ENCODE peak calls at places on chromosomes 11 and 22, in four cellular contexts. One of them, this sample, is unnamed.
A peak's percentile ranks its signal among the peaks of the same experiment; 100 is the strongest.

GRCh38 chr11:68857037-68857586 is 15.4 kb upstream of the CPT1A start:
- DNase-seq in type B pancreatic cell: no peak
- DNase-seq in AG04450: no peak
- DNase-seq in Caco-2: no peak
- DNase-seq in this sample: no peak

GRCh38 chr11:13959001-13959400 is 3.5 kb upstream of the SPON1 start:
- DNase-seq in type B pancreatic cell: no peak
- DNase-seq in AG04450: no peak
- DNase-seq in Caco-2: no peak
- DNase-seq in this sample: no peak

GRCh38 chr11:127873478-127873877 is 713.9 kb downstream of the ETS1 start:
- DNase-seq in type B pancreatic cell: no peak
- DNase-seq in AG04450: no peak
- DNase-seq in Caco-2: no peak
- DNase-seq in this sample: no peak

GRCh38 chr11:122808494-122808893 is 29.8 kb upstream of the CRTAM start:
- DNase-seq in type B pancreatic cell: no peak
- DNase-seq in AG04450: no peak
- DNase-seq in Caco-2: no peak
- DNase-seq in this sample: no peak

GRCh38 chr11:22331771-22332170 is 6.4 kb upstream of the SLC17A6 start:
- DNase-seq in type B pancreatic cell: no peak
- DNase-seq in AG04450: no peak
- DNase-seq in Caco-2: no peak
- DNase-seq in this sample: no peak

GRCh38 chr22:49964493-49965290 is 4.1 kb downstream of the PIM3 start:
- DNase-seq in type B pancreatic cell: no peak
- DNase-seq in AG04450: no peak
- DNase-seq in Caco-2: no peak
- DNase-seq in this sample: peak; percentile 50

GRCh38 chr11:97702948-97703347 is 1313.1 kb downstream of the JRKL start:
- DNase-seq in type B pancreatic cell: no peak
- DNase-seq in AG04450: no peak
- DNase-seq in Caco-2: no peak
- DNase-seq in this sample: no peak

GRCh38 chr11:112024778-112025678 is at the start of gene DLAT:
- DNase-seq in type B pancreatic cell: peak; percentile 86
- DNase-seq in AG04450: peak; percentile 18
- DNase-seq in Caco-2: peak; percentile 99
- DNase-seq in this sample: peak; percentile 93

GRCh38 chr11:8290122-8290810 is 26.6 kb upstream of the LMO1 start:
- DNase-seq in type B pancreatic cell: no peak
- DNase-seq in AG04450: no peak
- DNase-seq in Caco-2: no peak
- DNase-seq in this sample: no peak

GRCh38 chr11:17298302-17298701 is 21.8 kb downstream of the NUCB2 start:
- DNase-seq in type B pancreatic cell: no peak
- DNase-seq in AG04450: no peak
- DNase-seq in Caco-2: no peak
- DNase-seq in this sample: no peak

GRCh38 chr11:102085864-102086551 is 24.2 kb upstream of the YAP1 start:
- DNase-seq in type B pancreatic cell: no peak
- DNase-seq in AG04450: no peak
- DNase-seq in Caco-2: peak; percentile 19
- DNase-seq in this sample: no peak

GRCh38 chr11:9158898-9159391 is 67.5 kb upstream of the SCUBE2 start:
- DNase-seq in type B pancreatic cell: no peak
- DNase-seq in AG04450: no peak
- DNase-seq in Caco-2: no peak
- DNase-seq in this sample: no peak

GRCh38 chr11:121595717-121596156 is 143.0 kb upstream of the SORL1-AS1 start:
- DNase-seq in type B pancreatic cell: no peak
- DNase-seq in AG04450: peak; percentile 98
- DNase-seq in Caco-2: no peak
- DNase-seq in this sample: peak; percentile 67

DNA sequence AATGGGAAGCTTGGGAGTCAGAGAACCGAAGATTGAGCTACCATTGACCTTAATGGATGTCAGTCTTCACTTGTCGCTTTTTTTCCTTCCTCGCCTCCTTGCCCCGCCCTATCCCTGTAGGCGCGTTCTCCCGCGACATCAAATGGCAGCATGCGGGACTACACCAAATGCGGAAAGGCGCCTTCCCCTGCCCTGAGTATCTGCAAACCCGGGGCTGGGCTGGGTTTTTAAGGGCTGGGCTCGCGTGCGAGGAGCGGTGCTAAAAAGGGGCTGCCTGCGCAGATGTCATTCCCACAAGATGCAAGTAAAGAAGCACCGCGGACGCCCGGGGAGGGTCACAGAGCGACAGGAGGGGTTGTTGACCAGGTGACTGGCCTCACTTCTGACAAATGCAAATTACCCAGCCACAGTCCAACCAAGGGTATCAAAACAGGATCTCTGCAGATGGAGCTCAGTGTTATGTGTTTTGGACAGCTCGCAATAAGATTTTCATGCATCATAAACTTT is 4.7 kb upstream of the FAM111B start:
- DNase-seq in type B pancreatic cell: peak; percentile 71
- DNase-seq in AG04450: no peak
- DNase-seq in Caco-2: no peak
- DNase-seq in this sample: peak; percentile 75
- TF ChIP-seq CTCF in type B pancreatic cell: peak; percentile 41
- TF ChIP-seq CTCF in AG04450: peak; percentile 41
- TF ChIP-seq CTCF in Caco-2: no peak
- TF ChIP-seq CTCF in this sample: peak; percentile 30

GRCh38 chr11:12016246-12016645 is 7.8 kb upstream of the DKK3 start:
- DNase-seq in type B pancreatic cell: no peak
- DNase-seq in AG04450: no peak
- DNase-seq in Caco-2: no peak
- DNase-seq in this sample: no peak

GRCh38 chr11:12013771-12014170 is 5.3 kb upstream of the DKK3 start:
- DNase-seq in type B pancreatic cell: no peak
- DNase-seq in AG04450: no peak
- DNase-seq in Caco-2: no peak
- DNase-seq in this sample: no peak

GRCh38 chr11:12017865-12018453 is 9.5 kb upstream of the DKK3 start:
- DNase-seq in type B pancreatic cell: no peak
- DNase-seq in AG04450: no peak
- DNase-seq in Caco-2: no peak
- DNase-seq in this sample: no peak

GRCh38 chr11:12017243-12017678 is 8.8 kb upstream of the DKK3 start:
- DNase-seq in type B pancreatic cell: no peak
- DNase-seq in AG04450: peak; percentile 36
- DNase-seq in Caco-2: no peak
- DNase-seq in this sample: no peak

DNA sequence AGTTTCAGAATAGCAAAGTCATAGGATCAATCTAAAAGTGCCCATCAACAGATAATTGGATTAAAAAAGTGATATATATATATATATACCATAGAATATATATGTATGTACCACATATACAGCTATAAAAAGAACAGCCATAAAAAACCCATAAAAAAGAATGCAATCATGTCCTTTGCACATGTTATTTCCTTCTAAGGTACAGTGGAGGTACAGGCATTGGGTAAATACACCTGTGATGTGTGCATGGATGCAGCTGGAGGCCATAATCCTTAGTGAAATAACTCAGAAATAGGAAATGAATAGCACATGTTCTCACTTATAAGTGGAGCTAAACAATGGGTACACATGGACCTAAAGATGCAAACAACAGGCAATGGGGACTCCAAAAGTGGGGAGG is 7.1 kb upstream of the DKK3 start:
- DNase-seq in type B pancreatic cell: no peak
- DNase-seq in AG04450: no peak
- DNase-seq in Caco-2: no peak
- DNase-seq in this sample: no peak
- TF ChIP-seq CTCF in type B pancreatic cell: no peak
- TF ChIP-seq CTCF in AG04450: no peak
- TF ChIP-seq CTCF in Caco-2: no peak
- TF ChIP-seq CTCF in this sample: no peak

GRCh38 chr11:72548481-72548880 is 114.2 kb upstream of the CLPB start:
- DNase-seq in type B pancreatic cell: no peak
- DNase-seq in AG04450: no peak
- DNase-seq in Caco-2: no peak
- DNase-seq in this sample: no peak

GRCh38 chr11:72556433-72556832 is 117.8 kb downstream of the PDE2A start:
- DNase-seq in type B pancreatic cell: no peak
- DNase-seq in AG04450: no peak
- DNase-seq in Caco-2: no peak
- DNase-seq in this sample: no peak

GRCh38 chr11:72551571-72551970 is 117.2 kb upstream of the CLPB start:
- DNase-seq in type B pancreatic cell: no peak
- DNase-seq in AG04450: no peak
- DNase-seq in Caco-2: no peak
- DNase-seq in this sample: no peak

GRCh38 chr11:72552399-72552910 is 118.1 kb upstream of the CLPB start:
- DNase-seq in type B pancreatic cell: no peak
- DNase-seq in AG04450: no peak
- DNase-seq in Caco-2: no peak
- DNase-seq in this sample: no peak

DNA sequence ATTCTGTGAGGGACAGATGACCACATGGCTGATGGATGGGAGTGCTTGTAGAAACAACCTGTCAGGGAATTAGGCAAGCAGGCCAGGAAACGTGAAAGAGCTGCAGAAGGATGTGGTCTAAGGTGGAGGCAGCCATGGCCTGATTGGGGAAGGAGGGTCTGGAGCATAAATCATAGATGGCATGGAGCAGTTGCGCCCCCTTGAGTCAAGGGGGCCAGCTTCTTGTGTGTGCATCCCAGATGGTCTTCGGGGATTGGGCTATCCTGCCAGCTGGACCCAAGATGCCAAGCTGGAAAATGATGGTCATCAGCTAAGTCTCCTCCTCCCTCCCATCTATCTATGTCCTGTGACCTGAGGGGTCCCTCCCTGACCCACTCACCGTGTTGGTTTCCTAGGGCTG is 119.4 kb upstream of the CLPB start:
- DNase-seq in type B pancreatic cell: no peak
- DNase-seq in AG04450: no peak
- DNase-seq in Caco-2: no peak
- DNase-seq in this sample: no peak
- TF ChIP-seq CTCF in type B pancreatic cell: no peak
- TF ChIP-seq CTCF in AG04450: no peak
- TF ChIP-seq CTCF in Caco-2: peak; percentile 42
- TF ChIP-seq CTCF in this sample: peak; percentile 25

DNA sequence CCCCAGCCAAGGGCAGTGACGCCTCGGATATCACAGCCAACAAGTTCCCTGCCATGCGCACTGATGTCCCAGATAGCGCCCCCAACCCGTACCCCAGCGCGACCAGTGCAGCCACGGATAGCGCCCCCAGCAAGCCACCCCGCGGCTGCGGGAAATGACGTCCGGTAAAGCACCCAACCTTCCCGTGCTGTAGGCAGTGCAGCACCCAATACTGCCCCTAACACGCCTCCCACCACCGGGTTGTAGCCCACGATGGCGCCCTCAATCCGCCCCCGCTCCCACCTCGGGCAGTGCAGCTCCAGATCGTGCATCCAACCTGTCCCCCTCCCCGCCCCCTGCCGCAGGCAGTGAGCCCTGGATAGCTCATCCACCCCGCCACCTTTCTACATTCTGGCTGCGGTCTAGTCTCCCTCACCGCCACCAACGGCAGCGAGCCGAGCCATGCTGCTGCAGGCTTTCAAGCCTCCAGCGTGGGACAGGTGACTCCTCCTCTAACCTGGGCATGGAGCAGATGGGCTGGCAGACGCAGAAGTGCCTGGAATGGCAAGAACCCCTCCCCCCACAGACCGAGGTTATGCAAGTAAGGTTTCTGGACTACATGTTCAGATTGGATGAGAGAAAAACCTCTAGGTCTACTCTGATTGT is 540 bp downstream of the RFPL2 start:
- DNase-seq in type B pancreatic cell: no peak
- DNase-seq in AG04450: no peak
- DNase-seq in Caco-2: peak; percentile 34
- DNase-seq in this sample: no peak
- TF ChIP-seq CTCF in type B pancreatic cell: no peak
- TF ChIP-seq CTCF in AG04450: no peak
- TF ChIP-seq CTCF in Caco-2: no peak
- TF ChIP-seq CTCF in this sample: no peak

DNA sequence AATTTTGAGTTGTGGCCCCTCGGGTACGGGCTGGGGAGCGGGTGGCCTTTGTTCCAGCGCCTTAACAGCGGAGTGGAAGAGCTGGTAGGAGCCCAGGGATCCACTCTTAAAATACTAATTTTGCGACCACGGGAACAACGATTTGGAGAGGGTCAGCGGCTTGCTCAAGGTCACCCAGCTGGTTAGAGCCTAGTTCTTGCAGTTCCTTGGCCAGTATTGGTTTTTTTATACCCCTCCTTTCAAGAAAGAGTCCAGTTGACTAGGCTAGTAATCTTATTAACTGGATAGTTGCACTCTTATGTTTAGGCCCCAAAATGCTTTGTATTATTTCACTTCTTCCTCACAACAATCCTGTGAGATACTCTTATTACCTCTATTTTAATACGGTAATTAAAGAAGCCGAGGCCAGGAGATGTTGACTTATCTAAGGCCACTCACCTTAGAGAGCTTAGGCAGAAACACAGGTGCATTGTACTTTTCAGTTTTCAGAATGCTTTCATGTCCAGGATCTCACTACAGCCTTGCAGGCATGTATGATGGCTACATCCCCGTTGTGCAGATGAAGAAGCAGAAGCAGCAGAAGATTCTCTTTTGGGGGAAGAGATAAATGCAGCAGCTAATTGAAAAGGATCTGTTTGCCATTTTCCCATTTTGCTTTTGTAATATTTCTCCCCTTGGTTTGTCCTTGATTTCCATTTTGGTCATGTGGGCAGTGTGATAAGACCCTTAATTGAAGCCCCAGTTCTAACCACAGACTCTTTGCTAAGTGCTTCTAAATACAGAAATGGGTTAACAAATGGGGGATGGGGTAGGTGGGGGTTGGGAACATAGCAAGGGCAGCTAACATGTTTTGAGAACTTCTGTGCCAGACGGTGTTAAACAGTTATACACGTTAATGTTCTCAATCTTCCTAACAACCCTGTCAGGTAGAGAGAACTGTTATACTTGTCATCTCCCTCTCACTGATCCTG is 1.4 kb downstream of the SREBF2 start:
- DNase-seq in type B pancreatic cell: no peak
- DNase-seq in AG04450: no peak
- DNase-seq in Caco-2: no peak
- DNase-seq in this sample: no peak
- TF ChIP-seq CTCF in type B pancreatic cell: no peak
- TF ChIP-seq CTCF in AG04450: no peak
- TF ChIP-seq CTCF in Caco-2: no peak
- TF ChIP-seq CTCF in this sample: no peak

GRCh38 chr22:39309364-39309861 is 10.0 kb downstream of the RPL3 start:
- DNase-seq in type B pancreatic cell: no peak
- DNase-seq in AG04450: no peak
- DNase-seq in Caco-2: no peak
- DNase-seq in this sample: no peak
- TF ChIP-seq CTCF in type B pancreatic cell: peak; percentile 51
- TF ChIP-seq CTCF in AG04450: peak; percentile 25
- TF ChIP-seq CTCF in Caco-2: peak; percentile 23
- TF ChIP-seq CTCF in this sample: no peak

DNA sequence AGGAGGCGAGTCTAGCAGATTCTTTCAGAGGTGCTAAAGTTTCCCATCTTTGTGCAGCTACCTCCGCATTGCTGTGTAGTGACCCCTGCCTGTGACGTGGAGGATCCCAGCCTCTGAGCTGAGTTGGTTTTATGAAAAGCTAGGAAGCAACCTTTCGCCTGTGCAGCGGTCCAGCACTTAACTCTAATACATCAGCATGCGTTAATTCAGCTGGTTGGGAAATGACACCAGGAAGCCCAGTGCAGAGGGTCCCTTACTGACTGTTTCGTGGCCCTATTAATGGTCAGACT is 8.9 kb upstream of the SAMM50 start:
- DNase-seq in type B pancreatic cell: no peak
- DNase-seq in AG04450: no peak
- DNase-seq in Caco-2: no peak
- DNase-seq in this sample: no peak
- TF ChIP-seq CTCF in type B pancreatic cell: no peak
- TF ChIP-seq CTCF in AG04450: peak; percentile 2
- TF ChIP-seq CTCF in Caco-2: no peak
- TF ChIP-seq CTCF in this sample: no peak